ENCODE peak calls at places on chromosomes 16 and 17, in nine cellular contexts. S is HFFc6, U is NB4, K is astrocyte of the spinal cord, Y is cardiac muscle cell, B is left ventricle myocardium inferior, O is dorsolateral prefrontal cortex, I is fibroblast of the aortic adventitia, E is PC-3. H is an unnamed sample.

GRCh38 chr16:55330726-55331647 is 7.0 kb downstream of the IRX6 start:
- DNase-seq in O (no peak), E (no peak), B (no peak), I (no peak), S (no peak), Y (peak; percentile 24), K (no peak), U (no peak), H (no peak)

GRCh38 chr16:19235886-19236285 is 49.6 kb upstream of the CLEC19A start:
- DNase-seq in Y (no peak), O (no peak), S (no peak), I (no peak), E (no peak), U (no peak), B (no peak), K (no peak), H (no peak)

GRCh38 chr17:55454906-55455474 is 33.4 kb upstream of the MMD start:
- DNase-seq in I (peak; percentile 69), K (peak; percentile 73), E (peak; percentile 99), U (no peak), S (peak; percentile 88), Y (no peak), O (no peak), B (no peak), H (no peak)

GRCh38 chr17:59521465-59522126 is 43.8 kb upstream of the DHX40 start:
- DNase-seq in O (no peak), Y (peak; percentile 70), E (peak; percentile 81), K (peak; percentile 54), B (peak; percentile 25), I (peak; percentile 67), U (peak; percentile 65), S (peak; percentile 43), H (peak; percentile 35)

GRCh38 chr17:82551779-82552457 is 32.4 kb downstream of the FOXK2 start:
- DNase-seq in Y (peak; percentile 76), S (peak; percentile 57), O (peak; percentile 63), K (peak; percentile 65), I (peak; percentile 78), B (peak; percentile 69), E (peak; percentile 77), U (peak; percentile 76), H (peak; percentile 70)

GRCh38 chr17:2237521-2237921 is 66.1 kb downstream of the SMG6 start:
- DNase-seq in U (no peak), Y (no peak), K (peak; percentile 80), I (peak; percentile 86), S (no peak), B (peak; percentile 55), O (no peak), E (no peak), H (no peak)

GRCh38 chr16:31213877-31214704 is at the start of gene TRIM72:
- DNase-seq in Y (no peak), O (no peak), S (no peak), E (no peak), B (no peak), U (no peak), I (no peak), K (no peak), H (no peak)

GRCh38 chr17:73211745-73212144 is 18.9 kb downstream of the COG1 start:
- DNase-seq in E (no peak), K (no peak), Y (no peak), U (peak; percentile 48), O (no peak), I (no peak), S (no peak), B (no peak), H (no peak)

GRCh38 chr17:79294459-79295071 is 219.9 kb downstream of the ENGASE start:
- DNase-seq in E (peak; percentile 62), I (peak; percentile 36), U (peak; percentile 56), S (no peak), Y (peak; percentile 91), K (peak; percentile 28), O (no peak), B (peak; percentile 56), H (peak; percentile 94)

DNA sequence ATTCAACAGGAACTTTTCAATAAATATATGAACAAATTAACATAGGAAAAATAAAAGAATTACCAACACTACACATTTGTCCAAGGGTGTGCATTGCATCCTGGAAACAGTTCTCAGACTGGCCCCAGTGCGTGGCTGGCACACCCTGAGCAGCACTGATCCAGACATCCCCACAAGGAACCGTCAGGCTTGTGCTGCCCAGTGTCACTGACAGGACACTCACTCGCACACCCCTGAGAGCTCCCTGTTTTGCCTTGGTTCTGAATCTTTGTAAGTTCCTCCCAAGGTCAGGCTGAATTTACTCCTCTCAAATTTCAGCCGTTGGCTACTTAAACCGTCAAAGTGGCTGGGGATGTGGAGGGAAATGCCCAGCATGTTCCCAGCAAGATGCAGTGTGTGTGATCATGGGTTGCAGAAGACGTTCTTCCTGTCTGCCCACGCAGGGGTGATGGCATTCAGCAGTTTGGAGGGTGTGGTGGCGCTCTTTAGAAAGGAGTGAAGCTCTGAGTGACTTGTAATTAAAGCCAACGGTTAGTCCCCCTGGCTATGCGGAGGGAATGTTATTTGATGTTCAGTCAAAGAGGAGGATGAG is 1.7 kb downstream of the MT2A start:
- DNase-seq in B (no peak), O (no peak), U (peak; percentile 92), I (peak; percentile 90), E (peak; percentile 47), K (peak; percentile 94), S (peak; percentile 65), Y (no peak), H (no peak)
- TF ChIP-seq CTCF in B (no peak), O (no peak), U (no peak), I (no peak), E (no peak), K (no peak), S (peak; percentile 23), Y (no peak), H (no peak)

GRCh38 chr16:87877942-87878507 is 8.7 kb upstream of the SLC7A5 start:
- DNase-seq in E (no peak), Y (no peak), K (no peak), U (no peak), S (no peak), I (no peak), B (no peak), O (no peak), H (no peak)
- TF ChIP-seq CTCF in E (peak; percentile 22), Y (peak; percentile 6), K (no peak), U (peak; percentile 18), S (peak; percentile 56), I (no peak), B (no peak), O (peak; percentile 34), H (no peak)

GRCh38 chr16:11868412-11868980 is 17.2 kb upstream of the RSL1D1 start:
- DNase-seq in U (no peak), Y (no peak), I (no peak), E (no peak), S (no peak), K (no peak), O (no peak), B (no peak), H (no peak)

GRCh38 chr16:11869657-11870228 is 18.4 kb upstream of the RSL1D1 start:
- DNase-seq in O (no peak), E (no peak), U (no peak), B (no peak), I (no peak), S (no peak), Y (no peak), K (no peak), H (no peak)

GRCh38 chr16:11876306-11876705 is 25.0 kb upstream of the RSL1D1 start:
- DNase-seq in B (no peak), U (no peak), K (no peak), O (no peak), Y (no peak), S (no peak), I (no peak), E (no peak), H (no peak)

GRCh38 chr16:11875721-11876120 is 24.4 kb upstream of the RSL1D1 start:
- DNase-seq in Y (no peak), I (no peak), S (no peak), E (no peak), K (no peak), B (no peak), O (no peak), U (no peak), H (no peak)

GRCh38 chr16:11871193-11871592 is 19.9 kb upstream of the RSL1D1 start:
- DNase-seq in U (peak; percentile 39), E (no peak), K (no peak), I (peak; percentile 55), S (no peak), B (no peak), Y (peak; percentile 39), O (no peak), H (no peak)
- TF ChIP-seq CTCF in U (no peak), E (peak; percentile 27), K (peak; percentile 17), I (peak; percentile 18), S (peak; percentile 40), B (peak; percentile 27), Y (peak; percentile 26), O (no peak), H (no peak)

GRCh38 chr16:3020604-3021448 is 658 bp downstream of the TNFRSF12A start:
- DNase-seq in B (peak; percentile 75), O (peak; percentile 69), I (peak; percentile 81), U (peak; percentile 69), S (peak; percentile 86), K (peak; percentile 91), E (peak; percentile 88), Y (peak; percentile 92), H (no peak)

GRCh38 chr16:3021449-3022207 is 1.5 kb downstream of the TNFRSF12A start:
- DNase-seq in I (peak; percentile 92), K (peak; percentile 98), S (peak; percentile 95), Y (peak; percentile 92), U (peak; percentile 86), O (peak; percentile 78), E (peak; percentile 90), B (peak; percentile 84), H (no peak)

GRCh38 chr16:3019594-3020246 is 448 bp upstream of the TNFRSF12A start:
- DNase-seq in U (no peak), E (no peak), K (no peak), Y (no peak), B (no peak), I (no peak), O (no peak), S (no peak), H (no peak)

GRCh38 chr16:3022208-3022696 is 1.5 kb downstream of the HCFC1R1 start:
- DNase-seq in I (peak; percentile 96), O (peak; percentile 94), Y (peak; percentile 76), S (peak; percentile 95), K (peak; percentile 97), E (peak; percentile 89), B (peak; percentile 88), U (peak; percentile 86), H (peak; percentile 87)

GRCh38 chr16:3020247-3020603 is at the start of gene TNFRSF12A:
- DNase-seq in E (peak; percentile 79), Y (peak; percentile 92), O (peak; percentile 66), B (peak; percentile 83), U (peak; percentile 85), S (peak; percentile 61), I (peak; percentile 46), K (peak; percentile 80), H (peak; percentile 75)
- TF ChIP-seq CTCF in E (no peak), Y (no peak), O (no peak), B (peak; percentile 31), U (no peak), S (no peak), I (no peak), K (no peak), H (no peak)

GRCh38 chr16:2432286-2432685 is 3.0 kb downstream of the CCNF start:
- DNase-seq in B (no peak), O (no peak), E (no peak), S (no peak), I (no peak), Y (no peak), K (no peak), U (no peak), H (no peak)
- TF ChIP-seq CTCF in B (no peak), O (no peak), E (no peak), S (peak; percentile 22), I (no peak), Y (no peak), K (no peak), U (no peak), H (no peak)